ENCODE peak calls at places on chromosomes 12 and 14, in four cellular contexts. L is BJ, N is lung, H is astrocyte. Z is an unnamed sample.

GRCh38 chr12:50764861-50765324 is 992 bp downstream of the ATF1 start:
- DNase-seq in L (no peak), H (peak; percentile 16), N (peak; percentile 39), Z (no peak)

GRCh38 chr12:14723763-14724162 is 27.4 kb upstream of the GUCY2C start:
- DNase-seq in H (peak; percentile 8), L (no peak), N (peak; percentile 37), Z (no peak)

GRCh38 chr14:65783576-65783975 is 371.0 kb downstream of the FUT8 start:
- DNase-seq in L (no peak), H (peak; percentile 17), N (no peak), Z (no peak)

GRCh38 chr12:25958254-25959068 is at the start of gene RASSF8:
- DNase-seq in L (no peak), N (peak; percentile 62), H (peak; percentile 49), Z (no peak)

GRCh38 chr12:49061157-49061650 is 610 bp upstream of the KMT2D start:
- DNase-seq in N (no peak), H (no peak), L (no peak), Z (no peak)

GRCh38 chr14:34465069-34465859 is 3.2 kb upstream of the SPTSSA start:
- DNase-seq in H (peak; percentile 10), L (no peak), N (no peak), Z (no peak)

GRCh38 chr14:102421366-102422057 is 58.8 kb downstream of the TECPR2 start:
- DNase-seq in N (no peak), L (no peak), H (no peak), Z (no peak)

GRCh38 chr12:112750971-112751370 is 40.6 kb upstream of the RPH3A start:
- DNase-seq in H (peak; percentile 3), L (no peak), N (no peak), Z (peak; percentile 52)

GRCh38 chr12:86389949-86390348 is 133.8 kb upstream of the MGAT4C start:
- DNase-seq in N (no peak), L (no peak), H (peak; percentile 59), Z (no peak)

GRCh38 chr12:52924764-52925716 is 20.2 kb upstream of the KRT8 start:
- DNase-seq in L (peak; percentile 51), H (peak; percentile 99), N (no peak), Z (no peak)

GRCh38 chr14:98721061-98721460 is 550.9 kb downstream of the BCL11B start:
- DNase-seq in H (no peak), N (no peak), L (no peak), Z (no peak)
- H3K4me3 ChIP-seq in H (no peak overlapping the region), N (no peak overlapping the region), L (no peak overlapping the region), Z (no peak overlapping the region)

GRCh38 chr12:129903092-129903945 is 506 bp downstream of the TMEM132D start:
- DNase-seq in L (no peak), H (peak; percentile 7), N (no peak), Z (no peak)
- H3K4me3 ChIP-seq in L (no peak overlapping the region), H (peak overlapping the region; percentile 67), N (no peak overlapping the region), Z (no peak overlapping the region)

GRCh38 chr14:86790408-86791364 is 1202.3 kb downstream of the GALC start:
- DNase-seq in L (no peak), H (no peak), N (no peak), Z (no peak)

GRCh38 chr14:86787782-86788181 is 1205.2 kb downstream of the GALC start:
- DNase-seq in H (no peak), N (no peak), L (no peak), Z (no peak)

DNA sequence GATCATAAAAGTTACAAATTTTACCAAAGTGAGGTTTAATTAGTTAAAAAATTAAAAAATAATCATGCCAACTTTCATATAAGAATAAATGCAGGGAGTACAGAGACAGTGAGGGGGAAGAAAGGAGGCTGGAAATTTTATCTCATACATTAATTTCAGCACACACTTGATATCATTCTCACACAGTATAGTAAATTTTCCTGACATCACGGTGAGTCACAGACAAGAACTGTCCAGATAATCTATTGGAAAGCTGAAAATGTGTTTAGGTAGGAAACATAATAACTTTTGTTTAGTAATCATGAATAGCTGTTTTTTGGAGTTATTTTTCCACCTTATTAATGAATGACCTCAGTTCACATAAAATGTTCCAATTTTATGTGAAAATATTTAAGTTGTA is 1204.8 kb downstream of the GALC start:
- DNase-seq in H (no peak), N (no peak), L (no peak), Z (no peak)
- H3K4me3 ChIP-seq in H (no peak overlapping the region), N (no peak overlapping the region), L (no peak overlapping the region), Z (no peak overlapping the region)

DNA sequence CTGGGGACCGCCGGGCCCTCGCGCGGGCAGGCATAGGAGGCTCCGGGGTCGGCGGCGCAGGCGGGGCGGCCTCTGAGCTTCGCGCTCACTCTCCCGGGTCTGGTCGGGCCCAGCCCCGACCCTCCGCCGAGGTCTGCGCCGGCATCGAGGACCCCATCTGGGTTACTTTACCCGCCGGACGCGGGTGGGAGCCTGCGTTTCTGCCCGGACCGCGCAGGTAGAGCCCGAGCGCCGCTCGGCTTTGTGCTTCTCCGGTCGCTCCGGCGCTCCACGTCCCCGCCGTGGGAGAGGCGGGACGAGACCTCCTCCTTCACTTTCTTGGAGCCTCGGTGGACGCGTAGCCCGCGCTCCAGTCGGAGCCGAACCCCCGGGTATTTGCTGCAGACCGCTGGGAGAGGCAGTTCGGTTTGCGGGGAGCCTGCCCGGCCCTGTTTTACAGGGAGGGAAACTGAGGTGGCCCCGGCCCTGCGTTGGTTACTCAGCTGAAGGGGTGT is 63.2 kb downstream of the FBXL14 start:
- DNase-seq in H (no peak), L (no peak), N (no peak), Z (no peak)
- H3K4me3 ChIP-seq in H (peak overlapping the region; percentile 71), L (peak overlapping the region; percentile 78), N (peak overlapping the region; percentile 12), Z (peak overlapping the region; percentile 61)

DNA sequence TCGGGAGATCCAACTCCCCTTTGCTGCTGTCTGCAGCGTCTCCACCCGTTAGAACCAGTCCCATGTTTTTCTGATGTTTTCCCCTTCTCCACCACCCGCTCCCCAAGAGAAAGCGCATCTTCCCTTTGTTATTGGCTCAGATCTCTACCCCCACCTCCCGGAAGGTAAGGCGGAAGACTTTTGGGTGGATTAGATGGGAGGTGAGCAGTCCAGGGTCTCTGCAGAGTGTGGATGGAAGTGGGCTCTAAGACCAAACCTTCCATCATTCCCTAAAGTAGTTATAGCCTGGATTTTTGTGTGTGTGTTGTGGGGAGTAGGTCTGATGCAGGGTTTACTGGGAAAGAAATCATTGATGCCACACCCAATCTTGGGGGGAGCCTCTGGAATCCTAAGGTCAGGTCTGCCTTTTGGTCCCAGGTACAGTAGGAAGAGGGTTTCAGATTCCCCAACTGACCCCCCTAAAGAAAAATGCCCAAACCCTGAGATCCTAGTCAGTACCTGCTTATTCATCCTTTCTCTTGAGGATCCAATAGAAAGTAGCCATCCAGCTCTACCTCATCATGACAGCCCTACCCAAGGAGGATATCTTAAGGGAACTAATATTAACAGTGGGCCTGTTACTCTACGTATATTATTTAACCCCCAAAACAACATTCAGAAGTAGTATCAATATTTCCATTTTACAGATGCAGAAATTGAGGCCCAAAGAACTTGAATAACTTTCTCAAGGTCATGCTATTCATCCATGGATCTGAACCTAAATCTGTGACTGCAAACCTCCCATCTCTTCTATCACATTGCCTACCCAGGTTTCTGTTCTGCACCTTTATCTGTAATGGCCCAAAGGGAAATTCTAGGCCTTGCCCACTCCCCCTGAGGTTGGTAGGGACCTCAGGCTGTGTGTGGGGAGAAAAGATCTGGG is 1.0 kb downstream of the KIF5A start:
- DNase-seq in L (no peak), N (no peak), H (no peak), Z (no peak)
- H3K4me3 ChIP-seq in L (peak overlapping the region; percentile 42), N (no peak overlapping the region), H (peak overlapping the region; percentile 69), Z (no peak overlapping the region)